ENCODE peak calls at places on chromosome 7, in eight cellular contexts. F is ureter, A is NCI-H510A treated with DMSO at 0.1 percent for 48 hours, Z is NCI-H2081, L is spleen, E is PC-3, T is Calu3, C is left ventricle myocardium superior. S is an unnamed sample.

GRCh38 chr7:424961-425793 is 94.5 kb downstream of the PDGFA start:
- DNase-seq in T (no peak), E (no peak), Z (no peak), L (peak; percentile 68), A (no peak), C (peak; percentile 40), F (no peak), S (no peak)

GRCh38 chr7:44533301-44534055 is 7.7 kb downstream of the NPC1L1 start:
- DNase-seq in L (no peak), C (peak; percentile 40), Z (no peak), A (peak; percentile 91), F (no peak), T (no peak), E (no peak), S (peak; percentile 89)

GRCh38 chr7:120190566-120190965 is 82.4 kb upstream of the KCND2 start:
- DNase-seq in T (no peak), E (no peak), Z (no peak), L (no peak), F (no peak), C (no peak), A (no peak), S (no peak)

GRCh38 chr7:38801786-38802185 is 107.2 kb downstream of the VPS41 start:
- DNase-seq in L (no peak), Z (no peak), E (no peak), C (no peak), F (no peak), A (no peak), T (no peak), S (no peak)

GRCh38 chr7:66140924-66141323 is 26.3 kb downstream of the CRCP start:
- DNase-seq in F (peak; percentile 64), C (peak; percentile 76), Z (no peak), T (no peak), E (peak; percentile 27), A (no peak), L (no peak), S (no peak)

GRCh38 chr7:157410831-157411556 is 74.2 kb downstream of the DNAJB6 start:
- DNase-seq in Z (no peak), A (no peak), L (peak; percentile 54), T (no peak), E (no peak), C (peak; percentile 16), F (no peak), S (peak; percentile 61)

GRCh38 chr7:117350027-117350426 is 27.2 kb upstream of the WNT2 start:
- DNase-seq in L (no peak), Z (no peak), C (no peak), E (no peak), F (no peak), A (no peak), T (peak; percentile 35), S (no peak)

GRCh38 chr7:73429622-73430505 is 3.7 kb upstream of the FZD9 start:
- DNase-seq in T (no peak), F (no peak), L (no peak), A (no peak), C (no peak), Z (no peak), E (no peak), S (no peak)

GRCh38 chr7:102193806-102194205 is 92.9 kb upstream of the SH2B2 start:
- DNase-seq in C (no peak), L (no peak), F (no peak), T (no peak), A (no peak), Z (no peak), E (no peak), S (no peak)

GRCh38 chr7:99410635-99411034 is 1.9 kb downstream of the BUD31 start:
- DNase-seq in T (no peak), L (no peak), F (no peak), Z (no peak), E (no peak), A (no peak), C (no peak), S (no peak)

GRCh38 chr7:123303926-123304325 is 104.2 kb upstream of the SLC13A1 start:
- DNase-seq in F (no peak), A (no peak), T (no peak), C (no peak), E (no peak), Z (no peak), L (no peak), S (no peak)

GRCh38 chr7:95324396-95324795 is at the start of gene PON1:
- DNase-seq in T (peak; percentile 6), E (no peak), A (peak; percentile 17), Z (peak; percentile 37), F (no peak), C (no peak), L (peak; percentile 73), S (no peak)

GRCh38 chr7:85600425-85600824 is 413.6 kb upstream of the SEMA3D start:
- DNase-seq in Z (no peak), L (no peak), C (no peak), E (no peak), T (no peak), A (no peak), F (no peak), S (no peak)

GRCh38 chr7:154832557-154833138 is 170.3 kb downstream of the PAXIP1 start:
- DNase-seq in A (no peak), T (no peak), Z (no peak), F (no peak), C (no peak), E (peak; percentile 25), L (no peak), S (no peak)

GRCh38 chr7:4683043-4683883 is 1.2 kb downstream of the FOXK1 start:
- DNase-seq in T (peak; percentile 16), C (peak; percentile 56), A (no peak), Z (no peak), F (peak; percentile 60), L (peak; percentile 87), E (no peak), S (peak; percentile 76)

GRCh38 chr7:47298636-47299035 is 283.3 kb downstream of the TNS3 start:
- DNase-seq in Z (no peak), C (no peak), A (no peak), T (no peak), F (no peak), L (no peak), E (no peak), S (no peak)

GRCh38 chr7:75599244-75599771 is 107.2 kb downstream of the SPDYE5 start:
- DNase-seq in E (no peak), Z (peak; percentile 93), L (no peak), T (no peak), A (no peak), F (no peak), C (no peak), S (no peak)

GRCh38 chr7:24381919-24382505 is 98.0 kb downstream of the NPY start:
- DNase-seq in Z (peak; percentile 20), F (no peak), C (no peak), E (peak; percentile 47), L (no peak), T (no peak), A (no peak), S (no peak)

GRCh38 chr7:4269086-4269485 is 413.0 kb upstream of the FOXK1 start:
- DNase-seq in L (peak; percentile 38), A (no peak), F (peak; percentile 29), C (no peak), T (no peak), Z (no peak), E (no peak), S (no peak)